ENCODE peak calls at places on chromosomes 3 and 15, in five cellular contexts. I, F, B, C and A are unnamed samples.
A peak's percentile ranks its signal among the peaks of the same experiment; 100 is the strongest.

GRCh38 chr3:195892355-195893120 is 15.8 kb downstream of the TNK2 start:
- DNase-seq in I (no peak), F (no peak), B (peak; percentile 28), C (peak; percentile 87), A (peak; percentile 45)

GRCh38 chr15:70197945-70198361 is 100.2 kb upstream of the TLE3 start:
- DNase-seq in I (no peak), F (no peak), B (no peak), C (no peak), A (peak; percentile 52)

GRCh38 chr3:170999737-171000242 is 26.7 kb downstream of the SLC2A2 start:
- DNase-seq in I (peak; percentile 61), F (no peak), B (peak; percentile 26), C (no peak), A (peak; percentile 52)

GRCh38 chr3:138367912-138368311 is 19.5 kb downstream of the MRAS start:
- DNase-seq in I (no peak), F (no peak), B (peak; percentile 23), C (no peak), A (no peak)

GRCh38 chr3:134332344-134332743 is 41.9 kb downstream of the AMOTL2 start:
- DNase-seq in I (no peak), F (no peak), B (no peak), C (no peak), A (no peak)

GRCh38 chr3:69855436-69856162 is 116.3 kb downstream of the MITF start:
- DNase-seq in I (no peak), F (no peak), B (no peak), C (peak; percentile 41), A (no peak)

GRCh38 chr15:89171136-89172072 is 50.0 kb downstream of the RLBP1 start:
- DNase-seq in I (peak; percentile 32), F (no peak), B (peak; percentile 55), C (peak; percentile 60), A (peak; percentile 62)

GRCh38 chr3:126102530-126102951 is 18.6 kb upstream of the SLC41A3 start:
- DNase-seq in I (no peak), F (no peak), B (no peak), C (no peak), A (no peak)

GRCh38 chr15:55897560-55898336 is 95.7 kb downstream of the NEDD4 start:
- DNase-seq in I (no peak), F (no peak), B (peak; percentile 72), C (peak; percentile 71), A (peak; percentile 41)

GRCh38 chr15:89999676-90000174 is 1.4 kb upstream of the ZNF710 start:
- DNase-seq in I (no peak), F (no peak), B (no peak), C (no peak), A (no peak)

GRCh38 chr3:45631486-45631885 is 36.9 kb downstream of the LIMD1 start:
- DNase-seq in I (no peak), F (no peak), B (peak; percentile 87), C (no peak), A (no peak)

GRCh38 chr3:166013073-166013679 is 176.0 kb upstream of the BCHE start:
- DNase-seq in I (peak; percentile 23), F (no peak), B (peak; percentile 8), C (peak; percentile 1), A (peak; percentile 39)

GRCh38 chr3:143824675-143825074 is 23.6 kb downstream of the SLC9A9 start:
- DNase-seq in I (no peak), F (no peak), B (no peak), C (no peak), A (no peak)

GRCh38 chr15:38885001-38885400 is 320.4 kb upstream of the RASGRP1 start:
- DNase-seq in I (no peak), F (no peak), B (no peak), C (no peak), A (peak; percentile 15)

GRCh38 chr3:152225176-152225575 is 43.6 kb upstream of the MBNL1 start:
- DNase-seq in I (no peak), F (no peak), B (no peak), C (no peak), A (no peak)

GRCh38 chr3:152219769-152220255 is 48.9 kb upstream of the MBNL1 start:
- DNase-seq in I (no peak), F (no peak), B (no peak), C (no peak), A (no peak)

GRCh38 chr3:152218604-152219003 is 50.1 kb upstream of the MBNL1 start:
- DNase-seq in I (no peak), F (no peak), B (no peak), C (no peak), A (no peak)

GRCh38 chr3:152219225-152219624 is 49.5 kb upstream of the MBNL1 start:
- DNase-seq in I (no peak), F (no peak), B (no peak), C (no peak), A (no peak)

DNA sequence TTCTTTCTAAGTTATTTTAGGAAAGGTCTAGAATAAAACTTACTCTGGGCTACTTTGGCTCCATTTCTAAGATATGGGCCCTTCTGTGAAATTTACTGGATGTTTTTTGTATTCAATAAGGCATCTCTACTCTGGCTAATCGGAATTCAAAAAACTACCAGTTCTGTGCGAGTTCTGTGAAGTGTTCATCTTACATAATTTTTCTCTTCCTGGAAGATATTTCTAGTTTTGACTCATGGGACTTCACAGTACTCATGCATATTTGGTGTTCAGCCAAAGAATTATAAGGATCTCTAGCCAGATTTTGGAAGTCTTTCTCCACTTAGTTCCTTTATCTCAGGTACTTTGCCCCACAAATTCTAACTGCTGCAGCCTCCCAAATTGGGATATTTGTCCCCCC is 46.4 kb upstream of the MBNL1 start:
- DNase-seq in I (no peak), F (no peak), B (no peak), C (no peak), A (no peak)
- TF ChIP-seq ZBTB33 in I (no peak), F (no peak), B (no peak), C (no peak), A (no peak)

GRCh38 chr3:10839167-10839566 is 23.1 kb downstream of the SLC6A11 start:
- DNase-seq in I (no peak), F (no peak), B (no peak), C (no peak), A (no peak)

GRCh38 chr3:10835406-10835805 is 19.4 kb downstream of the SLC6A11 start:
- DNase-seq in I (no peak), F (no peak), B (no peak), C (no peak), A (peak; percentile 7)

GRCh38 chr3:10836676-10837075 is 20.6 kb downstream of the SLC6A11 start:
- DNase-seq in I (no peak), F (no peak), B (no peak), C (no peak), A (no peak)

GRCh38 chr3:10834951-10835350 is 18.9 kb downstream of the SLC6A11 start:
- DNase-seq in I (no peak), F (no peak), B (no peak), C (no peak), A (no peak)

DNA sequence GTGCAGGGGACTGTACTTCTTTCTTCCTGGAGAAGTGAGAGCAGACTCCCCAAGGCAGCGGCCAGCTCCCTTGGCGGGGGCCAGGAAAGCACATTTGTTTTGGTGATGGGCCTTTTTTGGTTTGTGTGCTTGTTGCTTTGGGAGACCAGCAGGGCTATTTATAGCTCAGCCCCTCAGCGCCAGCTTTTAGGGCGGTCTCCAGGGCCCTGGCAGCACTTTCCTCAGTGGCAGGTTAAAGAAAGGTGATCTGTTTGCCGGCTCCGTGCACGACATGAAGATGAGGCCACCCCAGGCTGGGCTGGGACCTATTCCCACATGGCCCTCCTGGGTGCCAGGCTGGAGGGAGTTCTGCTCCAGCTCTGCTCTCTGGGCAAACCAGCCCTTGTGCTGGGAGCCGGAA is 21.8 kb downstream of the SLC6A11 start:
- DNase-seq in I (no peak), F (no peak), B (no peak), C (no peak), A (no peak)
- TF ChIP-seq ZBTB33 in I (no peak), F (no peak), B (no peak), C (no peak), A (no peak)

GRCh38 chr3:111695584-111696213 is 100.6 kb upstream of the ZBED2 start:
- DNase-seq in I (no peak), F (no peak), B (no peak), C (no peak), A (peak; percentile 15)
- TF ChIP-seq ZBTB33 in I (no peak), F (no peak), B (no peak), C (peak; percentile 15), A (no peak)

GRCh38 chr3:12334786-12335185 is 45.9 kb downstream of the PPARG start:
- DNase-seq in I (no peak), F (no peak), B (no peak), C (no peak), A (no peak)
- TF ChIP-seq ZBTB33 in I (no peak), F (no peak), B (no peak), C (no peak), A (no peak)

GRCh38 chr3:20111836-20112235 is 71.6 kb downstream of the KAT2B start:
- DNase-seq in I (peak; percentile 12), F (no peak), B (no peak), C (no peak), A (no peak)
- TF ChIP-seq ZBTB33 in I (no peak), F (no peak), B (no peak), C (no peak), A (no peak)

DNA sequence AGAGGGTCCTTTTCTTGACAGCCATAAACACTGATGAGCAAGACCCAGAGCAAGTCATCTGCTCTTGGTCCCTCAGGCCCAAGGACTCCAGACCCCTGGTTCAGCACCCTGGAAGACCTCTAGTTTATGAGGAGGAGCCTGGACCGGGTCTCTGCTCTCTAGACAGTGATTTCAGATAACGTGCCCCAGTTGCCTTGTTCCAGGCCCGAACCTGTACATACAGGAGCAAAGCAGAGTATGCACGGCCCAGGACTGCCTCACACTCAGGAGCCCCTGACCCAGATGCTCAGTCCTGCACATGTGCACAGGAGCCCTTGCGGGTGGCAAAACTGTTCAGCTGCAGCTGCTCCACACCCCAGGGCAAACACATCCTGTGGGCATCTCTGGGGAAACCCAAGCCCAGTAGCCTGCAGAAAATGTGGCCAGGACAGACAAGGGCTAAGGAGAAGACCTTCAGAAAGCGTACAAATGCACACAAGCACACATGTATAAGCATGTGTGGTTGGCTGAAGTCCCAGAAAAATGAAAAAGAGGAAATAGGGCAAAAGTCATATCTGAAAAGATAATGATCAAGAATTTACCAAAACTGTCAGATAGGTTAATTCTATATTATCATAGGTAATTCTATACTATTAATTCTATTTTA is 59.9 kb upstream of the CORO2B start:
- DNase-seq in I (no peak), F (no peak), B (no peak), C (no peak), A (no peak)
- TF ChIP-seq ZBTB33 in I (no peak), F (no peak), B (no peak), C (no peak), A (no peak)

GRCh38 chr3:72230774-72231379 is 445.9 kb upstream of the PROK2 start:
- DNase-seq in I (no peak), F (no peak), B (no peak), C (no peak), A (no peak)
- TF ChIP-seq ZBTB33 in I (no peak), F (no peak), B (no peak), C (no peak), A (no peak)

DNA sequence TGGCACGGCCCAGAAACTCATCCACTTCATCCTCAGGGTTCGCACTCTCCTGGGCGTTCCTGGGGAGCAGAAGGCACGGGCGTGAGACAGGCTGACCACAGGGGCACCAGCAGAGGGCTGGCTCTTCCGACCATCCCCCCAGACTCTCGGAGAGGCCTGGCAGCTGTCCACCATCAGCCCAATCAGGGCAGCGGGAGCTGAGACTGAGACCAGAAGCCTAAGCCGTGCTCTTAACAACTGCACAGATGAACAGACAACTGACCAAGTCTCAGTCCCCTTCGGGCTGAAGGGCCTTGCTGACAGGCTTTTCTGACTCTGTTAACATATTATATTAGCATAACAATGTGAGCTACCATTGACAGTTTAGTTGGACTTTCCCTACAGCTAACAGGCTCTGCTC is 118.0 kb downstream of the SEC22A start:
- DNase-seq in I (no peak), F (no peak), B (no peak), C (peak; percentile 67), A (no peak)
- TF ChIP-seq ZBTB33 in I (no peak), F (no peak), B (no peak), C (no peak), A (no peak)